ENCODE peak calls at places on chromosomes 5 and 9, in nine cellular contexts. O is left cardiac atrium, J is putamen, Q is tibial artery, U is A673, K is ELR, R is T-cell, M is cardiac fibroblast, A is MCF 10A. F is an unnamed sample.
A peak's percentile ranks its signal among the peaks of the same experiment; 100 is the strongest.

GRCh38 chr9:128203024-128203841 is at the start of gene DNM1:
- DNase-seq in Q (no peak), U (peak; percentile 81), A (peak; percentile 41), R (peak; percentile 74), J (peak; percentile 70), K (peak; percentile 76), O (peak; percentile 62), M (peak; percentile 40), F (peak; percentile 40)

GRCh38 chr9:27351438-27351837 is 54.5 kb upstream of the EQTN start:
- DNase-seq in M (no peak), K (no peak), A (no peak), R (no peak), J (peak; percentile 93), Q (peak; percentile 69), U (no peak), O (peak; percentile 51), F (no peak)

GRCh38 chr5:139446956-139447779 is 7.8 kb upstream of the DNAJC18 start:
- DNase-seq in M (peak; percentile 48), K (peak; percentile 19), J (no peak), Q (peak; percentile 2), A (no peak), O (no peak), U (no peak), R (no peak), F (no peak)

GRCh38 chr5:103435136-103435914 is 127.3 kb downstream of the NUDT12 start:
- DNase-seq in R (no peak), M (peak; percentile 87), O (no peak), Q (no peak), U (no peak), A (no peak), J (no peak), K (no peak), F (no peak)

GRCh38 chr5:132100672-132101261 is 27.2 kb downstream of the CSF2 start:
- DNase-seq in R (peak; percentile 26), M (no peak), U (no peak), Q (no peak), J (no peak), K (no peak), O (no peak), A (no peak), F (no peak)

GRCh38 chr9:14903040-14903439 is 7.2 kb downstream of the FREM1 start:
- DNase-seq in A (no peak), J (no peak), O (no peak), U (peak; percentile 29), R (no peak), K (no peak), Q (no peak), M (no peak), F (no peak)

GRCh38 chr9:114202849-114203248 is 47.5 kb downstream of the COL27A1 start:
- DNase-seq in O (no peak), M (peak; percentile 37), Q (no peak), K (no peak), R (no peak), U (no peak), J (no peak), A (peak; percentile 47), F (no peak)

GRCh38 chr5:91794856-91795548 is 411.9 kb upstream of the ARRDC3 start:
- DNase-seq in K (no peak), Q (no peak), M (peak; percentile 7), U (no peak), J (no peak), A (peak; percentile 8), O (no peak), R (no peak), F (no peak)

GRCh38 chr9:135037521-135038250 is 49.8 kb upstream of the OLFM1 start:
- DNase-seq in R (no peak), Q (no peak), A (no peak), J (no peak), O (no peak), U (peak; percentile 65), M (no peak), K (no peak), F (no peak)

GRCh38 chr5:149937610-149938009 is 7.0 kb downstream of the PDE6A start:
- DNase-seq in Q (no peak), U (peak; percentile 94), J (no peak), R (no peak), A (peak; percentile 92), O (no peak), M (peak; percentile 42), K (peak; percentile 78), F (no peak)

GRCh38 chr9:5832543-5833529 is at the start of gene ERMP1:
- DNase-seq in Q (peak; percentile 86), O (peak; percentile 92), R (peak; percentile 91), K (peak; percentile 82), A (peak; percentile 84), U (peak; percentile 92), J (peak; percentile 93), M (peak; percentile 85), F (peak; percentile 89)

GRCh38 chr9:68822596-68823165 is 117.6 kb downstream of the PIP5K1B start:
- DNase-seq in Q (no peak), K (no peak), R (no peak), U (no peak), J (no peak), O (peak; percentile 67), A (peak; percentile 15), M (no peak), F (no peak)

GRCh38 chr5:19795218-19795617 is 192.8 kb downstream of the CDH18 start:
- DNase-seq in U (peak; percentile 1), Q (no peak), R (no peak), M (peak; percentile 40), J (no peak), O (no peak), A (peak; percentile 32), K (peak; percentile 56), F (no peak)

GRCh38 chr9:93826209-93826608 is 128.9 kb downstream of the BARX1 start:
- DNase-seq in J (no peak), R (peak; percentile 37), U (no peak), M (no peak), A (no peak), Q (no peak), K (no peak), O (no peak), F (no peak)

GRCh38 chr5:3793162-3793561 is 197.5 kb downstream of the IRX1 start:
- DNase-seq in O (no peak), A (no peak), K (no peak), M (no peak), R (no peak), J (no peak), Q (no peak), U (no peak), F (no peak)

GRCh38 chr5:1405121-1405520 is 40.1 kb downstream of the SLC6A3 start:
- DNase-seq in K (no peak), J (no peak), R (no peak), O (no peak), U (no peak), M (no peak), A (no peak), Q (peak; percentile 14), F (no peak)

GRCh38 chr5:991472-992267 is 16.9 kb upstream of the NKD2 start:
- DNase-seq in M (no peak), A (no peak), O (peak; percentile 27), U (no peak), R (no peak), K (no peak), J (no peak), Q (no peak), F (peak; percentile 27)

GRCh38 chr9:27362447-27363210 is 65.7 kb upstream of the EQTN start:
- DNase-seq in Q (no peak), J (no peak), M (no peak), U (no peak), O (no peak), A (peak; percentile 74), R (no peak), K (no peak), F (no peak)

GRCh38 chr5:97225222-97225621 is 42.2 kb upstream of the RIOK2 start:
- DNase-seq in A (no peak), R (no peak), Q (no peak), M (no peak), K (no peak), J (no peak), O (no peak), U (no peak), F (no peak)

GRCh38 chr5:176785184-176786145 is 24.9 kb upstream of the UNC5A start:
- DNase-seq in K (no peak), O (no peak), Q (no peak), J (no peak), A (no peak), M (no peak), U (no peak), R (no peak), F (no peak)

GRCh38 chr5:178471666-178472065 is 118.5 kb downstream of the COL23A1 start:
- DNase-seq in O (no peak), R (no peak), M (no peak), J (no peak), K (no peak), A (no peak), U (no peak), Q (no peak), F (no peak)

GRCh38 chr5:138789771-138790242 is 36.6 kb downstream of the CTNNA1 start:
- DNase-seq in U (peak; percentile 62), O (no peak), M (peak; percentile 61), J (no peak), K (peak; percentile 65), A (peak; percentile 71), R (no peak), Q (no peak), F (no peak)

F was measured in lung.